ENCODE peak calls at places on chromosomes 16 and 17, in four cellular contexts. J is foreskin keratinocyte, Y is upper lobe of left lung, C is A673. D is an unnamed sample.
A peak's percentile ranks its signal among the peaks of the same experiment; 100 is the strongest.

GRCh38 chr16:84959045-84959576 is 52.2 kb downstream of the ZDHHC7 start:
- DNase-seq in J (no peak), Y (no peak), C (no peak), D (no peak)

GRCh38 chr17:28972437-28972836 is 21.1 kb upstream of the PHF12 start:
- DNase-seq in J (no peak), Y (no peak), C (no peak), D (peak; percentile 54)

GRCh38 chr17:9805769-9806168 is 14.4 kb upstream of the DHRS7C start:
- DNase-seq in J (no peak), Y (no peak), C (no peak), D (no peak)

GRCh38 chr17:49987290-49987585 is 7.8 kb downstream of the DLX3 start:
- DNase-seq in J (no peak), Y (no peak), C (no peak), D (no peak)

GRCh38 chr16:73457851-73458250 is 409.9 kb upstream of the ZFHX3 start:
- DNase-seq in J (no peak), Y (no peak), C (no peak), D (no peak)

GRCh38 chr17:50551433-50551815 is 4.5 kb downstream of the SPATA20 start:
- DNase-seq in J (no peak), Y (no peak), C (no peak), D (no peak)

GRCh38 chr17:66177048-66177447 is 14.9 kb downstream of the CEP112 start:
- DNase-seq in J (no peak), Y (no peak), C (no peak), D (no peak)

GRCh38 chr17:1830288-1830687 is 483 bp downstream of the RPA1 start:
- DNase-seq in J (peak; percentile 28), Y (no peak), C (peak; percentile 25), D (no peak)

GRCh38 chr16:86578499-86579267 is at the start of gene FOXL1:
- DNase-seq in J (peak; percentile 62), Y (peak; percentile 82), C (no peak), D (peak; percentile 53)

GRCh38 chr17:1946021-1946932 is 78.9 kb downstream of the RTN4RL1 start:
- DNase-seq in J (no peak), Y (no peak), C (no peak), D (no peak)

GRCh38 chr17:15122857-15123256 is 142.3 kb downstream of the PMP22 start:
- DNase-seq in J (no peak), Y (no peak), C (no peak), D (no peak)

GRCh38 chr16:4532238-4532637 is 6.3 kb downstream of the CDIP1 start:
- DNase-seq in J (no peak), Y (no peak), C (no peak), D (no peak)

GRCh38 chr17:3870871-3871306 is 22.0 kb downstream of the CAMKK1 start:
- DNase-seq in J (no peak), Y (no peak), C (peak; percentile 73), D (peak; percentile 60)

GRCh38 chr16:85506358-85506911 is 106.7 kb upstream of the GSE1 start:
- DNase-seq in J (no peak), Y (no peak), C (no peak), D (no peak)

GRCh38 chr17:79081571-79082276 is 7.1 kb downstream of the ENGASE start:
- DNase-seq in J (no peak), Y (peak; percentile 68), C (no peak), D (peak; percentile 99)

GRCh38 chr16:31108794-31109558 is 790 bp downstream of the BCKDK start:
- DNase-seq in J (no peak), Y (peak; percentile 79), C (no peak), D (no peak)

GRCh38 chr16:56262148-56262878 is 71.0 kb downstream of the GNAO1 start:
- DNase-seq in J (peak; percentile 44), Y (no peak), C (no peak), D (no peak)

GRCh38 chr17:67388986-67389385 is 11.9 kb downstream of the PITPNC1 start:
- DNase-seq in J (no peak), Y (no peak), C (no peak), D (no peak)

GRCh38 chr17:3557768-3558583 is at the start of gene TRPV3:
- DNase-seq in J (peak; percentile 89), Y (peak; percentile 89), C (no peak), D (peak; percentile 74)

GRCh38 chr16:75012380-75013081 is 13.7 kb downstream of the ZNRF1 start:
- DNase-seq in J (no peak), Y (no peak), C (peak; percentile 61), D (no peak)

GRCh38 chr17:80969674-80970043 is 22.0 kb upstream of the CHMP6 start:
- DNase-seq in J (no peak), Y (no peak), C (no peak), D (no peak)

GRCh38 chr17:50531428-50532025 is 1.0 kb upstream of the EPN3 start:
- DNase-seq in J (no peak), Y (no peak), C (no peak), D (no peak)

GRCh38 chr17:63675231-63675606 is 24.7 kb downstream of the LIMD2 start:
- DNase-seq in J (no peak), Y (no peak), C (peak; percentile 68), D (no peak)

GRCh38 chr17:31680126-31680525 is 178.9 kb downstream of the COPRS start:
- DNase-seq in J (no peak), Y (no peak), C (no peak), D (no peak)

GRCh38 chr16:31029272-31029671 is 4.1 kb upstream of the STX4 start:
- DNase-seq in J (no peak), Y (no peak), C (no peak), D (no peak)

GRCh38 chr17:56142325-56142724 is 10.9 kb upstream of the ANKFN1 start:
- DNase-seq in J (peak; percentile 41), Y (no peak), C (no peak), D (no peak)

GRCh38 chr17:42274273-42274542 is 2.0 kb downstream of the STAT5B start:
- DNase-seq in J (no peak), Y (no peak), C (no peak), D (no peak)

GRCh38 chr17:42275527-42276358 is 448 bp downstream of the STAT5B start:
- DNase-seq in J (no peak), Y (peak; percentile 58), C (peak; percentile 24), D (peak; percentile 55)

GRCh38 chr17:42273474-42274272 is 2.5 kb downstream of the STAT5B start:
- DNase-seq in J (no peak), Y (no peak), C (no peak), D (no peak)

GRCh38 chr17:42276359-42276608 is at the start of gene STAT5B:
- DNase-seq in J (no peak), Y (peak; percentile 96), C (peak; percentile 56), D (peak; percentile 67)

DNA sequence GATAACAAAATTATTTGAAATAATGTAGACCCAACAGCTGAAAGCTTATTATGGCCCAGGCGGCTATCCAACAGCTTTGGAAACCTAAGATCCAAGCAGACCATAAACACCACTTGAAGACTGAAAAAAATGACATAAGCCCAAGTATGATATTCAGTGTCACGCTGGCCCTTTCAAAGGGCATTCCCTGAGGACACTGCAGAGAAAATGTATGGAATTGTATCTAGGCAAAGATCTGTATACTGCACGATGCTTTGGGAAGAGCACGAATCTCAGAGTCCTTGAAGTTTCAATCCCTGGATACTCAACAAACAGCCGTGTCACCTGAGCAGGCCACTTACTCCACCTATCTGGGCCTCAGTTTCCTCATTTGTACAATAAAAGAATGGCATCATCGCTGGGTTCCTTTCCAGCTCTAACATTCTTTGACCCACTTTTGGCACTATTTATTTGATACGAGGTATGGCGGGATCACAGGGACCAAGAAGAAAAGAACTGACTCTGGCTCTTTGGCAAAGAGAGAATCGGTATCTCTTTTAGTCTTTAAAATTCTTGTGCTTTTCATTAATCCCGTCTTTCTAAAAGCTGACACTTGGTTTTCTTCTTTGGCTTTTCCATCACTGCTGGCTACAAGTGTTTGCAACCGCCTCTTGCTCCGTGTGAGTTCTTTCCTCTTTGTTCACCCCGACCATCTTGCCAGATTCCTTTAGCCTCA is 1.2 kb downstream of the STAT5B start:
- DNase-seq in J (no peak), Y (no peak), C (no peak), D (no peak)
- H3K4me1 ChIP-seq in J (no peaks in the 10 kb centered on the region), Y (peaks cover 55% of the 10 kb centered on the region), C (peaks cover 8% of the 10 kb centered on the region), D (peaks cover 15% of the 10 kb centered on the region)

GRCh38 chr17:77131919-77132318 is 8.8 kb upstream of the SEC14L1 start:
- DNase-seq in J (peak; percentile 59), Y (no peak), C (no peak), D (no peak)
- H3K27ac ChIP-seq in J (peak overlapping the region; percentile 71), Y (no peak overlapping the region), C (no peak overlapping the region), D (no peak overlapping the region)

GRCh38 chr16:23505180-23505665 is 5.1 kb downstream of the GGA2 start:
- DNase-seq in J (no peak), Y (no peak), C (peak; percentile 31), D (no peak)
- H3K4me1 ChIP-seq in J (peaks cover 27% of the 10 kb centered on the region), Y (peaks cover 86% of the 10 kb centered on the region), C (peaks cover 27% of the 10 kb centered on the region), D (peaks cover 29% of the 10 kb centered on the region)

GRCh38 chr16:69396187-69397061 is 10.6 kb upstream of the TERF2 start:
- DNase-seq in J (peak; percentile 80), Y (no peak), C (peak; percentile 93), D (peak; percentile 85)

GRCh38 chr16:69397821-69398521 is 12.2 kb upstream of the TERF2 start:
- DNase-seq in J (peak; percentile 74), Y (no peak), C (peak; percentile 90), D (peak; percentile 45)

GRCh38 chr16:69395859-69396186 is 10.0 kb upstream of the TERF2 start:
- DNase-seq in J (no peak), Y (no peak), C (no peak), D (no peak)

GRCh38 chr16:69399361-69399760 is 13.6 kb upstream of the TERF2 start:
- DNase-seq in J (peak; percentile 31), Y (no peak), C (no peak), D (no peak)

DNA sequence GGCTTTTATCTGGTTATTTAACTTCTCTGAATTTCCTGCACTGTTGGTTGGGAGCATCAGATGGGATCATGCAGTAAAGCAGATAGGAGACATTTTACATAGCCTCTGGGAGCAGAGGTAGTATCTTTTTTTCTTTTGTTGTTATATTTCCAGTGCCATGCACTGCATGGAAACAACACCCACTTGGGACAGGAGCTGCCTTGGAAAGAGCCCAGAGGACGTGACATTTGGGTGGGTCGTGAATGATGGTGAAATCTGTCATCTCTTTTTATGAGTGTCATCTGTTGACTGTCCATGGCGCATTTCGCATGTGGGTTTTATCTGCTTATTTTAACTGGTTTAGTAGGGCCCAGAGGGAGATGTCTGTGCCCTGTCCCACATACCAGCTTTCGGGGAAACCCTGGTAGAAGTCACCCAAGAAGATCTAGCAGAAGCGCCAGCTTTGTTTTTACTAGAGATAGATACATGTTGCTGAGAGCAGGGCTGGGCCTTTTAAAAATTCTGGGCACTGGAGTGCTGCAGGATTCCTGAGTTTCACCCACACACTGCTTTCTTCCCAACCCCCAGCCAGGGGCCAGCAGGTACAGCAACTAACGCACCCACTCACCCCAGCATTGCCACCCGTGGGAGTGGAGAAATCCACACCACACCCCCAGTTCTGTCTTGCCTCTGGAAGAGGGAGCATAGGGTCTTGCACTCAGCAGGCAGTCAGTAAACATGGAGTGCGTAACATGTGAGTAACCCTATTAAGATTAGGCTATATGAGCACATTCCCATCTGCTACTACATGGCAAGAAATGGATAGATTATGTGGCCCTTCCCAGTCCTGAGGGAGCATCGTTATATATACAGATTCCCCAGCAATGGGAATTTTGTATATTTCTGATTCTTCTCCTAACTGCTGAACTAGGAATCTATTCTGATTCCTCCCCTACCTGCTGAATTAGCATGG is 8.4 kb upstream of the TERF2 start:
- DNase-seq in J (no peak), Y (no peak), C (no peak), D (no peak)
- H3K27ac ChIP-seq in J (no peak overlapping the region), Y (no peak overlapping the region), C (no peak overlapping the region), D (no peak overlapping the region)

D was measured in SJCRH30.